ENCODE peak calls at places on chromosomes 13 and 19, in four cellular contexts. Z is colonic mucosa, M is suprapubic skin, V is sigmoid colon. N is an unnamed sample. For H3K4me1 and H3K9me3, the result is how much of the 10 kb centered on the place peaks cover.

GRCh38 chr13:41352935-41353801 is 42.1 kb downstream of the NAA16 start:
- DNase-seq in M (no peak), Z (peak), V (no peak), N (no peak)

GRCh38 chr13:43737524-43737923 is 49.2 kb downstream of the ENOX1 start:
- DNase-seq in V (no peak), Z (no peak), M (no peak), N (no peak)

GRCh38 chr19:29404951-29405727 is 120.7 kb upstream of the VSTM2B start:
- DNase-seq in V (no peak), Z (peak), M (no peak), N (no peak)

GRCh38 chr19:10748924-10749434 is 31.1 kb downstream of the DNM2 start:
- DNase-seq in V (no peak), Z (peak), M (no peak), N (no peak)

GRCh38 chr13:101127741-101128353 is 288.5 kb downstream of the NALCN start:
- DNase-seq in V (no peak), M (no peak), Z (no peak), N (no peak)

GRCh38 chr19:51986309-51987291 is at the start of gene ZNF350:
- DNase-seq in Z (peak), V (peak), M (peak), N (peak)

GRCh38 chr19:20287070-20287469 is 120.1 kb downstream of the ZNF486 start:
- DNase-seq in V (no peak), Z (no peak), M (no peak), N (no peak)

GRCh38 chr13:44755872-44756271 is 179.7 kb upstream of the TSC22D1 start:
- DNase-seq in V (no peak), M (no peak), Z (no peak), N (no peak)

GRCh38 chr13:44273991-44274810 is 99.4 kb upstream of the SERP2 start:
- DNase-seq in V (no peak), M (no peak), Z (no peak), N (no peak)

GRCh38 chr19:49359851-49360845 is 2.1 kb downstream of the TEAD2 start:
- DNase-seq in Z (no peak), V (no peak), M (no peak), N (no peak)
- H3K4me1 ChIP-seq in Z (under half), V (under half), M (under half), N (under half)

GRCh38 chr13:106810069-106810468 is 242.1 kb upstream of the ARGLU1 start:
- DNase-seq in V (no peak), M (no peak), Z (no peak), N (no peak)
- H3K4me3 ChIP-seq in V (no peak), M (no peak), Z (no peak), N (no peak)

DNA sequence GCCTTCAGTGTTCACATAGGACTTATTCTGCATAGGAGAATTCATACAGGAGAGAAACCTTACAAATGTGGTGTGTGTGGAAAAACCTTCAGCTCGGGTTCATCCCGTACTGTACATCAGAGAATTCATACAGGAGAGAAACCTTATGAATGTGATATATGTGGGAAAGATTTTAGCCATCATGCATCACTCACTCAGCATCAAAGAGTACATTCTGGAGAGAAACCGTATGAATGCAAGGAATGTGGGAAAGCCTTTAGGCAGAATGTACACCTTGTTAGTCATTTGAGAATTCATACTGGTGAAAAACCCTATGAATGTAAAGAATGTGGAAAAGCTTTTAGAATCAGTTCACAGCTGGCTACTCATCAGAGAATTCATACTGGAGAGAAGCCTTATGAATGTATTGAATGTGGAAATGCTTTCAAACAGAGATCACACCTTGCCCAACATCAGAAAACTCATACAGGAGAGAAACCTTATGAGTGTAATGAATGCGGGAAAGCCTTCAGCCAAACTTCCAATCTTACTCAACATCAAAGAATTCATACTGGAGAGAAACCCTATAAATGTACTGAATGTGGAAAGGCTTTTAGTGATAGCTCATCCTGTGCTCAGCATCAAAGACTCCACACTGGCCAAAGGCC is 13.4 kb upstream of the ZFP28 start:
- DNase-seq in M (no peak), Z (no peak), V (no peak), N (no peak)
- H3K9me3 ChIP-seq in M (half or more), Z (under half), V (half or more), N (half or more)

DNA sequence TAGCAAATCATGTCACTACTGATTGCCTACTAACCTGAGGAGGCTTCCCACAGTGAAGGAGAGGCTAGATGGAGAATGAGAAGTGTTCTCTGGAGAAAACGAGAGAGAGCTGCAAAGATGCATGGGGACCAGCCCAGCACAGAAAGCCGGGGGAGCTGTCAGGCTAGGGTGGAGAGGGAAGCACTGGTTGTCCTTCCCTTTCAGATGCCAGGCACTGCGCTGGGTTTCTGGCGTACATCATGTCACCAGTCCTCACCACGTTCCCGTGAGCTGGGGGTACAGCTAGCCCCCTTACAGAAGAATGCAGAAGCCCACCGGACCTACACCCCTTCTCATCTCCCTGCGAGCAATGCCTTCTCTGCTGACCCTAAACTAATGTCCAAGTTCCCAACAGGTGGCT is 86.0 kb downstream of the STK24 start:
- DNase-seq in Z (no peak), M (no peak), V (peak), N (no peak)
- H3K4me1 ChIP-seq in Z (under half), M (half or more), V (under half), N (under half)

GRCh38 chr19:3606174-3606689 is 443 bp downstream of the TBXA2R start:
- DNase-seq in Z (peak), V (peak), M (peak), N (no peak)
- H3K4me3 ChIP-seq in Z (peak), V (peak), M (peak), N (peak)

GRCh38 chr19:38765214-38765613 is 8.1 kb downstream of the LGALS7 start:
- DNase-seq in Z (no peak), V (no peak), M (no peak), N (no peak)
- H3K9me3 ChIP-seq in Z (under half), V (under half), M (under half), N (under half)

GRCh38 chr19:49881672-49882394 is 4.3 kb downstream of the TBC1D17 start:
- DNase-seq in M (no peak), Z (peak), V (no peak), N (no peak)
- H3K4me1 ChIP-seq in M (under half), Z (under half), V (under half), N (under half)

GRCh38 chr19:49153167-49153809 is 1.9 kb downstream of the HRC start:
- DNase-seq in Z (no peak), M (no peak), V (no peak), N (no peak)
- H3K4me3 ChIP-seq in Z (no peak), M (no peak), V (no peak), N (no peak)